ENCODE peak calls at places on chromosomes 3 and 15, in nine cellular contexts. One of them, this sample, is unnamed.

GRCh38 chr3:58047806-58048205 is 39.6 kb downstream of the FLNB start:
- DNase-seq in stomach: no peak
- DNase-seq in H1: no peak
- DNase-seq in K562: no peak
- DNase-seq in transverse colon: no peak
- DNase-seq in sigmoid colon: no peak
- DNase-seq in SK-N-SH: no peak
- DNase-seq in suprapubic skin: no peak
- DNase-seq in esophagus muscularis mucosa: no peak
- DNase-seq in this sample: no peak

GRCh38 chr3:141104151-141104741 is 53.1 kb downstream of the SPSB4 start:
- DNase-seq in stomach: peak; percentile 55
- DNase-seq in H1: no peak
- DNase-seq in K562: no peak
- DNase-seq in transverse colon: no peak
- DNase-seq in sigmoid colon: no peak
- DNase-seq in SK-N-SH: no peak
- DNase-seq in suprapubic skin: peak; percentile 31
- DNase-seq in esophagus muscularis mucosa: no peak
- DNase-seq in this sample: no peak

GRCh38 chr3:197393711-197394110 is 95.3 kb upstream of the DLG1 start:
- DNase-seq in stomach: no peak
- DNase-seq in H1: no peak
- DNase-seq in K562: no peak
- DNase-seq in transverse colon: no peak
- DNase-seq in sigmoid colon: no peak
- DNase-seq in SK-N-SH: peak; percentile 1
- DNase-seq in suprapubic skin: no peak
- DNase-seq in esophagus muscularis mucosa: no peak
- DNase-seq in this sample: no peak

GRCh38 chr3:115766587-115767492 is 143.5 kb downstream of the GAP43 start:
- DNase-seq in stomach: no peak
- DNase-seq in H1: no peak
- DNase-seq in K562: no peak
- DNase-seq in transverse colon: no peak
- DNase-seq in sigmoid colon: no peak
- DNase-seq in SK-N-SH: no peak
- DNase-seq in suprapubic skin: no peak
- DNase-seq in esophagus muscularis mucosa: no peak
- DNase-seq in this sample: no peak

GRCh38 chr15:99895956-99896311 is 162.7 kb upstream of the LYSMD4 start:
- DNase-seq in stomach: no peak
- DNase-seq in H1: no peak
- DNase-seq in K562: no peak
- DNase-seq in transverse colon: no peak
- DNase-seq in sigmoid colon: no peak
- DNase-seq in SK-N-SH: no peak
- DNase-seq in suprapubic skin: no peak
- DNase-seq in esophagus muscularis mucosa: no peak
- DNase-seq in this sample: no peak

GRCh38 chr3:4785551-4785950 is 193.7 kb upstream of the BHLHE40 start:
- DNase-seq in stomach: no peak
- DNase-seq in H1: no peak
- DNase-seq in K562: no peak
- DNase-seq in transverse colon: no peak
- DNase-seq in sigmoid colon: no peak
- DNase-seq in SK-N-SH: no peak
- DNase-seq in suprapubic skin: no peak
- DNase-seq in esophagus muscularis mucosa: no peak
- DNase-seq in this sample: no peak

GRCh38 chr3:126101521-126101982 is 17.6 kb upstream of the SLC41A3 start:
- DNase-seq in stomach: no peak
- DNase-seq in H1: no peak
- DNase-seq in K562: no peak
- DNase-seq in transverse colon: no peak
- DNase-seq in sigmoid colon: peak; percentile 50
- DNase-seq in SK-N-SH: no peak
- DNase-seq in suprapubic skin: no peak
- DNase-seq in esophagus muscularis mucosa: peak; percentile 68
- DNase-seq in this sample: no peak

GRCh38 chr3:161042023-161042501 is 63.1 kb downstream of the B3GALNT1 start:
- DNase-seq in stomach: no peak
- DNase-seq in H1: no peak
- DNase-seq in K562: no peak
- DNase-seq in transverse colon: no peak
- DNase-seq in sigmoid colon: no peak
- DNase-seq in SK-N-SH: no peak
- DNase-seq in suprapubic skin: no peak
- DNase-seq in esophagus muscularis mucosa: no peak
- DNase-seq in this sample: no peak

GRCh38 chr3:10228248-10228950 is 19.9 kb upstream of the TATDN2 start:
- DNase-seq in stomach: no peak
- DNase-seq in H1: no peak
- DNase-seq in K562: no peak
- DNase-seq in transverse colon: no peak
- DNase-seq in sigmoid colon: no peak
- DNase-seq in SK-N-SH: no peak
- DNase-seq in suprapubic skin: no peak
- DNase-seq in esophagus muscularis mucosa: no peak
- DNase-seq in this sample: no peak

GRCh38 chr3:57910988-57911387 is 97.2 kb upstream of the FLNB start:
- DNase-seq in stomach: no peak
- DNase-seq in H1: no peak
- DNase-seq in K562: no peak
- DNase-seq in transverse colon: no peak
- DNase-seq in sigmoid colon: no peak
- DNase-seq in SK-N-SH: peak; percentile 22
- DNase-seq in suprapubic skin: no peak
- DNase-seq in esophagus muscularis mucosa: no peak
- DNase-seq in this sample: no peak

GRCh38 chr3:195548496-195548895 is 5.4 kb upstream of the PPP1R2 start:
- DNase-seq in stomach: no peak
- DNase-seq in H1: no peak
- DNase-seq in K562: no peak
- DNase-seq in transverse colon: no peak
- DNase-seq in sigmoid colon: no peak
- DNase-seq in SK-N-SH: no peak
- DNase-seq in suprapubic skin: no peak
- DNase-seq in esophagus muscularis mucosa: no peak
- DNase-seq in this sample: no peak

GRCh38 chr3:195550723-195551122 is 7.6 kb upstream of the PPP1R2 start:
- DNase-seq in stomach: no peak
- DNase-seq in H1: no peak
- DNase-seq in K562: no peak
- DNase-seq in transverse colon: no peak
- DNase-seq in sigmoid colon: no peak
- DNase-seq in SK-N-SH: no peak
- DNase-seq in suprapubic skin: no peak
- DNase-seq in esophagus muscularis mucosa: no peak
- DNase-seq in this sample: no peak

GRCh38 chr3:195549001-195549400 is 5.9 kb upstream of the PPP1R2 start:
- DNase-seq in stomach: no peak
- DNase-seq in H1: no peak
- DNase-seq in K562: no peak
- DNase-seq in transverse colon: no peak
- DNase-seq in sigmoid colon: no peak
- DNase-seq in SK-N-SH: no peak
- DNase-seq in suprapubic skin: no peak
- DNase-seq in esophagus muscularis mucosa: peak; percentile 17
- DNase-seq in this sample: no peak

GRCh38 chr3:195551381-195551978 is 8.4 kb upstream of the PPP1R2 start:
- DNase-seq in stomach: no peak
- DNase-seq in H1: no peak
- DNase-seq in K562: no peak
- DNase-seq in transverse colon: no peak
- DNase-seq in sigmoid colon: no peak
- DNase-seq in SK-N-SH: no peak
- DNase-seq in suprapubic skin: no peak
- DNase-seq in esophagus muscularis mucosa: no peak
- DNase-seq in this sample: no peak

DNA sequence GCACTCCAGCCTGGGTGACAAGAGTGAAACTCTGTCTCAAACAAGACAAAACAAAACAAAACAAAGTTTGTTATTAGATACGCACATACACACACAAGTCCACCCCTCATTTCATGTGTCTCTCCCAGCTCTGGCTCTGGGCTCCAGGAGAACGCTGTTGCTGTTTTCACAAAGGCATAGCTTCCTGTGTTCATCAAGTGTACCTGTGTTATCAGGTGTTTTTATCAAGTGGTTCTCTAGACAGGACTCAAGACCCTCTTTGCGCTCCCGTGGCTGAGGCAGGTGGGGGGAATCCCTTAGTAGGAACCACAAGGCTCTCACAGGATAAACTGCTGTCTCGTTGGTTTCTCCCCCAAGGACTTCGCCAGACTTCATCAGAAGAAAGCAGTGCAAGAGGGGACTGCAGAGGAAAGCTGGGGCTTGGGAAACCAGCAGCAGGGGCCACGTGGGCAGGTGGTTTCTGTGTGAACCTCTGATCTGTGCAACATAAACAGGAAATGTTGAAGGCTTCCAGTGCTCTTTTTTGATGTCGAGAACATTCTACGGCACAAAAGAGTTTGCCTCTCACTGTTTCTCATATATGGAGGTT is 6.9 kb upstream of the PPP1R2 start:
- DNase-seq in stomach: no peak
- DNase-seq in H1: no peak
- DNase-seq in K562: no peak
- DNase-seq in transverse colon: peak; percentile 72
- DNase-seq in sigmoid colon: no peak
- DNase-seq in SK-N-SH: no peak
- DNase-seq in suprapubic skin: no peak
- DNase-seq in esophagus muscularis mucosa: peak; percentile 74
- DNase-seq in this sample: no peak
- TF ChIP-seq POLR2AphosphoS5 in stomach: no peak
- TF ChIP-seq POLR2AphosphoS5 in H1: no peak
- TF ChIP-seq POLR2AphosphoS5 in K562: no peak
- TF ChIP-seq POLR2AphosphoS5 in transverse colon: no peak
- TF ChIP-seq POLR2AphosphoS5 in sigmoid colon: no peak
- TF ChIP-seq POLR2AphosphoS5 in SK-N-SH: no peak
- TF ChIP-seq POLR2AphosphoS5 in suprapubic skin: no peak
- TF ChIP-seq POLR2AphosphoS5 in esophagus muscularis mucosa: no peak
- TF ChIP-seq POLR2AphosphoS5 in this sample: no peak

GRCh38 chr3:11769704-11770103 is 77.0 kb downstream of the TAMM41 start:
- DNase-seq in stomach: no peak
- DNase-seq in H1: no peak
- DNase-seq in K562: no peak
- DNase-seq in transverse colon: no peak
- DNase-seq in sigmoid colon: no peak
- DNase-seq in SK-N-SH: no peak
- DNase-seq in suprapubic skin: no peak
- DNase-seq in esophagus muscularis mucosa: no peak
- DNase-seq in this sample: no peak
- TF ChIP-seq EP300 in stomach: no peak
- TF ChIP-seq EP300 in H1: no peak
- TF ChIP-seq EP300 in K562: no peak
- TF ChIP-seq EP300 in transverse colon: no peak
- TF ChIP-seq EP300 in sigmoid colon: no peak
- TF ChIP-seq EP300 in SK-N-SH: no peak
- TF ChIP-seq EP300 in suprapubic skin: no peak
- TF ChIP-seq EP300 in esophagus muscularis mucosa: no peak
- TF ChIP-seq EP300 in this sample: no peak

GRCh38 chr15:74199293-74199645 is 3.3 kb downstream of the STRA6 start:
- DNase-seq in stomach: no peak
- DNase-seq in H1: no peak
- DNase-seq in K562: no peak
- DNase-seq in transverse colon: no peak
- DNase-seq in sigmoid colon: no peak
- DNase-seq in SK-N-SH: no peak
- DNase-seq in suprapubic skin: no peak
- DNase-seq in esophagus muscularis mucosa: no peak
- DNase-seq in this sample: no peak

GRCh38 chr15:74202461-74203401 is at the start of gene STRA6:
- DNase-seq in stomach: no peak
- DNase-seq in H1: peak; percentile 90
- DNase-seq in K562: peak; percentile 67
- DNase-seq in transverse colon: no peak
- DNase-seq in sigmoid colon: no peak
- DNase-seq in SK-N-SH: peak; percentile 90
- DNase-seq in suprapubic skin: no peak
- DNase-seq in esophagus muscularis mucosa: no peak
- DNase-seq in this sample: no peak

GRCh38 chr15:74200871-74201419 is 1.6 kb downstream of the STRA6 start:
- DNase-seq in stomach: no peak
- DNase-seq in H1: no peak
- DNase-seq in K562: no peak
- DNase-seq in transverse colon: no peak
- DNase-seq in sigmoid colon: peak; percentile 76
- DNase-seq in SK-N-SH: peak; percentile 56
- DNase-seq in suprapubic skin: no peak
- DNase-seq in esophagus muscularis mucosa: no peak
- DNase-seq in this sample: no peak

GRCh38 chr15:74201656-74202420 is 749 bp downstream of the STRA6 start:
- DNase-seq in stomach: no peak
- DNase-seq in H1: no peak
- DNase-seq in K562: no peak
- DNase-seq in transverse colon: no peak
- DNase-seq in sigmoid colon: no peak
- DNase-seq in SK-N-SH: peak; percentile 65
- DNase-seq in suprapubic skin: no peak
- DNase-seq in esophagus muscularis mucosa: no peak
- DNase-seq in this sample: no peak

DNA sequence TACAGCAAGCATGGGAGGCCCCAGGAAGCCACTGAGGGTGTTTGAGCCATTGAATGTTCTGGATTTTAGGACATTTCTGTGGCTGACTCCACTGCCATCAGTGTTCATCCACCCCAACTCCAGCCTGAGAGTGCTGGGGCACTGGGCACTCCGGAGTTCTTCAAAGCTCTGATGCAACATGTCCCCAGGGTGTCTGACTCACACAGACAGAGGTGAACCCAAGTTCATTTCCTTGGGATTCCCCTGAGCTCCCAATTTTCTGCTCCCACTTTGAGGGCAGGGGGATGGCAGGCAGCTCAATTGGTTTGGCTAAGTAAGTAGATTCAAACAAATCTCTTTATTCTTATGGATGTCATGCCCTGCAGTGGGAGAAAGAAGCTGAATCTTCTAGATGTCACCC is 2.2 kb downstream of the STRA6 start:
- DNase-seq in stomach: no peak
- DNase-seq in H1: no peak
- DNase-seq in K562: no peak
- DNase-seq in transverse colon: peak; percentile 18
- DNase-seq in sigmoid colon: peak; percentile 77
- DNase-seq in SK-N-SH: peak; percentile 35
- DNase-seq in suprapubic skin: no peak
- DNase-seq in esophagus muscularis mucosa: no peak
- DNase-seq in this sample: peak; percentile 55
- TF ChIP-seq POLR2AphosphoS5 in stomach: no peak
- TF ChIP-seq POLR2AphosphoS5 in H1: no peak
- TF ChIP-seq POLR2AphosphoS5 in K562: no peak
- TF ChIP-seq POLR2AphosphoS5 in transverse colon: no peak
- TF ChIP-seq POLR2AphosphoS5 in sigmoid colon: no peak
- TF ChIP-seq POLR2AphosphoS5 in SK-N-SH: no peak
- TF ChIP-seq POLR2AphosphoS5 in suprapubic skin: no peak
- TF ChIP-seq POLR2AphosphoS5 in esophagus muscularis mucosa: no peak
- TF ChIP-seq POLR2AphosphoS5 in this sample: no peak

GRCh38 chr3:147313513-147313912 is 92.8 kb downstream of the ZIC4 start:
- DNase-seq in stomach: no peak
- DNase-seq in H1: no peak
- DNase-seq in K562: no peak
- DNase-seq in transverse colon: no peak
- DNase-seq in sigmoid colon: no peak
- DNase-seq in SK-N-SH: no peak
- DNase-seq in suprapubic skin: no peak
- DNase-seq in esophagus muscularis mucosa: no peak
- DNase-seq in this sample: no peak

GRCh38 chr3:147311716-147312115 is 94.6 kb downstream of the ZIC4 start:
- DNase-seq in stomach: no peak
- DNase-seq in H1: no peak
- DNase-seq in K562: no peak
- DNase-seq in transverse colon: no peak
- DNase-seq in sigmoid colon: no peak
- DNase-seq in SK-N-SH: no peak
- DNase-seq in suprapubic skin: no peak
- DNase-seq in esophagus muscularis mucosa: no peak
- DNase-seq in this sample: no peak
- TF ChIP-seq EP300 in stomach: no peak
- TF ChIP-seq EP300 in H1: no peak
- TF ChIP-seq EP300 in K562: no peak
- TF ChIP-seq EP300 in transverse colon: no peak
- TF ChIP-seq EP300 in sigmoid colon: no peak
- TF ChIP-seq EP300 in SK-N-SH: no peak
- TF ChIP-seq EP300 in suprapubic skin: no peak
- TF ChIP-seq EP300 in esophagus muscularis mucosa: no peak
- TF ChIP-seq EP300 in this sample: no peak

This sample was measured in upper lobe of left lung.